ENCODE peak calls at places on chromosomes 6 and 20, in five cellular contexts. D, S, F, A and G are unnamed samples. For H3K36me3, the result is how much of the 10 kb centered on the place peaks cover.

GRCh38 chr6:39003072-39003471 is 45.5 kb upstream of the GLP1R start:
- DNase-seq in D (no peak), S (no peak), F (no peak), A (no peak), G (no peak)

GRCh38 chr6:36912583-36912982 is 26.8 kb downstream of the C6orf89 start:
- DNase-seq in D (peak), S (no peak), F (no peak), A (no peak), G (peak)

GRCh38 chr6:106773956-106774629 is 144.7 kb downstream of the QRSL1 start:
- DNase-seq in D (no peak), S (no peak), F (no peak), A (no peak), G (no peak)

GRCh38 chr6:72930733-72931132 is 294.6 kb downstream of the KHDC1L start:
- DNase-seq in D (no peak), S (no peak), F (no peak), A (no peak), G (no peak)

GRCh38 chr6:157203312-157203744 is 120.0 kb downstream of the TMEM242 start:
- DNase-seq in D (no peak), S (no peak), F (no peak), A (no peak), G (no peak)

GRCh38 chr6:137808836-137809315 is 58.2 kb upstream of the TNFAIP3 start:
- DNase-seq in D (no peak), S (no peak), F (no peak), A (no peak), G (no peak)

GRCh38 chr20:54642733-54643667 is 167.6 kb downstream of the DOK5 start:
- DNase-seq in D (no peak), S (no peak), F (no peak), A (no peak), G (no peak)

GRCh38 chr6:20180935-20181334 is 31.3 kb downstream of the MBOAT1 start:
- DNase-seq in D (no peak), S (no peak), F (no peak), A (no peak), G (no peak)

GRCh38 chr6:136265101-136265500 is 15.0 kb upstream of the MTFR2 start:
- DNase-seq in D (no peak), S (no peak), F (no peak), A (no peak), G (no peak)

GRCh38 chr20:3172933-3173581 is at the start of gene LZTS3:
- DNase-seq in D (peak), S (peak), F (peak), A (peak), G (no peak)
- TF ChIP-seq CTCF in D (peak), S (no peak), F (no peak), A (no peak), G (peak)

GRCh38 chr20:53598140-53599038 is 4.8 kb upstream of the ZNF217 start:
- DNase-seq in D (peak), S (no peak), F (no peak), A (no peak), G (no peak)
- H3K4me3 ChIP-seq in D (no peak), S (no peak), F (no peak), A (no peak), G (no peak)

GRCh38 chr20:41411458-41411857 is 44.8 kb upstream of the EMILIN3 start:
- DNase-seq in D (no peak), S (no peak), F (no peak), A (no peak), G (no peak)
- H3K36me3 ChIP-seq in D (half or more), S (half or more), F (under half), A (under half), G (under half)

GRCh38 chr20:48807586-48808381 is 20.0 kb downstream of the PREX1 start:
- DNase-seq in D (no peak), S (no peak), F (no peak), A (no peak), G (no peak)
- TF ChIP-seq CTCF in D (no peak), S (no peak), F (no peak), A (no peak), G (no peak)

DNA sequence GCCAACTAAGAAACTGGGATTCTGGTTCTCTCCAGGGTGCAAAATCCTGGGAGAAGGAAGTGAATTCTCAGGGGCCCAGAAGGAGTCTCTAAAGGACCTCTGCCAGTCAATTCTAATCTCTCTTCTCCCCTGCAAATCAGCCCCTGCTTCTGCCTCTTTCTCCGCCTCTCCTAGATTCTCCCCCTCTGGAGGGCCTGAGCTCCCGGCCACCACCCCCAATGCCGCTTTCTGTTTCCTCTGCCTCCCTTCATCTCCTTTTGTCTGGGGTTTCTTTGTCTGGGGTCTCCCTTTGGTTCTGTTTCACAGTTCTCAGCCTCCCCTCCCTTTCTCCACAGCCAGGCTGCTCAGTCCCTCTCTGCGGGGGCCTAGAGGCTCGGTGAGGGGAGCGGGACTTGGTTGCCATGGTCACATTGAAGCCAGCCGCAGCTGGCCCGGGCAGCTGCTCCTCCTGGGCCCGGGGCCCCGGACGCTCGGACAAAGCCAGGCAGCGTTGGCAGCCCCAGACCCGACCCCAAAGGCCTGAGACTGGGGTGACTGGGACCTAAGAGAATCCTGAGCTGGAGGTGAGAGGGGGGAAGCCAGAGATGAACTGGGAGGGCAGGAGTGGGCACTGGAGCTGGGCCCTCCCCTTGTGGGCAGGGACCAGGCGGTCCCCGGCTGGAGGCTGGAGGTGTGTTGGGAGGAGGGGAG is 3.6 kb upstream of the DDR1 start:
- DNase-seq in D (no peak), S (no peak), F (no peak), A (no peak), G (no peak)
- H3K4me3 ChIP-seq in D (no peak), S (no peak), F (no peak), A (no peak), G (no peak)

GRCh38 chr20:36313476-36313875 is 7.3 kb downstream of the DLGAP4 start:
- DNase-seq in D (no peak), S (no peak), F (peak), A (no peak), G (no peak)
- H3K36me3 ChIP-seq in D (under half), S (under half), F (under half), A (under half), G (under half)

GRCh38 chr6:77457720-77458349 is 5.5 kb downstream of the HTR1B start:
- DNase-seq in D (peak), S (peak), F (peak), A (peak), G (peak)
- TF ChIP-seq CTCF in D (peak), S (no peak), F (peak), A (peak), G (peak)

GRCh38 chr6:12262236-12263061 is 27.7 kb upstream of the EDN1 start:
- DNase-seq in D (no peak), S (no peak), F (no peak), A (no peak), G (no peak)
- H3K4me3 ChIP-seq in D (no peak), S (no peak), F (no peak), A (no peak), G (no peak)